ENCODE peak calls at places on chromosomes 12 and 14, in seven cellular contexts. N, B, W, X, T, L and R are unnamed samples.

GRCh38 chr12:27595231-27595642 is 71.2 kb downstream of the PPFIBP1 start:
- DNase-seq in W (no peak), B (no peak), T (no peak), N (no peak), L (no peak), X (peak), R (peak)

GRCh38 chr14:89298056-89298834 is 118.8 kb downstream of the FOXN3 start:
- DNase-seq in X (no peak), L (no peak), N (no peak), B (no peak), T (no peak), W (no peak), R (no peak)

GRCh38 chr12:105882404-105882803 is 256.4 kb downstream of the NUAK1 start:
- DNase-seq in X (no peak), N (no peak), B (peak), W (no peak), L (no peak), T (no peak), R (no peak)

GRCh38 chr12:52148541-52149181 is 43.2 kb downstream of the KRT80 start:
- DNase-seq in X (peak), N (no peak), L (no peak), T (peak), B (no peak), W (peak), R (no peak)

GRCh38 chr14:71321556-71322315 is 414.5 kb downstream of the PCNX1 start:
- DNase-seq in N (no peak), L (no peak), W (peak), B (no peak), T (no peak), X (no peak), R (peak)

GRCh38 chr12:5518584-5519365 is 86.9 kb downstream of the NTF3 start:
- DNase-seq in L (no peak), N (no peak), X (no peak), W (no peak), B (no peak), T (no peak), R (no peak)

GRCh38 chr12:39824505-39825198 is 205.0 kb upstream of the ABCD2 start:
- DNase-seq in X (no peak), W (no peak), B (no peak), T (no peak), N (no peak), L (no peak), R (no peak)

GRCh38 chr12:39807043-39807442 is 187.4 kb upstream of the ABCD2 start:
- DNase-seq in L (no peak), B (no peak), T (no peak), N (no peak), W (peak), X (no peak), R (peak)

GRCh38 chr14:30994681-30995620 is 30.5 kb upstream of the AP4S1 start:
- DNase-seq in B (no peak), L (no peak), W (no peak), X (no peak), N (no peak), T (no peak), R (peak)

GRCh38 chr14:104634031-104634760 is 29.6 kb upstream of the TMEM179 start:
- DNase-seq in X (peak), L (no peak), W (no peak), N (no peak), T (no peak), B (no peak), R (no peak)

GRCh38 chr14:105582639-105583038 is 56.3 kb downstream of the TMEM121 start:
- DNase-seq in X (no peak), L (no peak), N (no peak), W (no peak), T (no peak), B (no peak), R (no peak)

GRCh38 chr12:108950991-108951739 is 69.7 kb downstream of the SVOP start:
- DNase-seq in L (peak), X (peak), B (peak), T (peak), W (peak), N (peak), R (peak)

GRCh38 chr14:24418492-24418873 is 11.0 kb downstream of the CBLN3 start:
- DNase-seq in T (peak), L (no peak), B (no peak), X (no peak), W (no peak), N (no peak), R (no peak)

GRCh38 chr12:130990034-130990433 is 36.3 kb downstream of the ADGRD1 start:
- DNase-seq in L (no peak), N (no peak), W (no peak), T (no peak), X (peak), B (no peak), R (no peak)

GRCh38 chr12:13258212-13258611 is 61.7 kb downstream of the EMP1 start:
- DNase-seq in T (no peak), X (no peak), L (no peak), B (no peak), W (no peak), N (no peak), R (no peak)

GRCh38 chr12:96472384-96472783 is 17.0 kb upstream of the CFAP54 start:
- DNase-seq in W (no peak), X (no peak), N (no peak), B (no peak), L (no peak), T (no peak), R (peak)

GRCh38 chr12:530308-530707 is 70.6 kb downstream of the B4GALNT3 start:
- DNase-seq in B (no peak), T (no peak), L (no peak), N (no peak), W (no peak), X (no peak), R (peak)

GRCh38 chr12:68350753-68351152 is 18.6 kb upstream of the MDM1 start:
- DNase-seq in N (no peak), B (no peak), T (no peak), L (no peak), X (no peak), W (no peak), R (peak)